ENCODE peak calls at places on chromosome 12, in eight cellular contexts. One of them, this sample, is unnamed.
A peak's percentile ranks its signal among the peaks of the same experiment; 100 is the strongest.

GRCh38 chr12:132296063-132296462 is 33.3 kb downstream of the GALNT9 start:
- DNase-seq in AG04450: no peak
- DNase-seq in mucosa of descending colon: peak; percentile 15
- DNase-seq in cardiac fibroblast: no peak
- DNase-seq in prostate gland: no peak
- DNase-seq in spleen: peak; percentile 29
- DNase-seq in mammary epithelial cell: no peak
- DNase-seq in GM23248: no peak
- DNase-seq in this sample: no peak

GRCh38 chr12:46445093-46445492 is 72.5 kb upstream of the SLC38A2 start:
- DNase-seq in AG04450: no peak
- DNase-seq in mucosa of descending colon: no peak
- DNase-seq in cardiac fibroblast: no peak
- DNase-seq in prostate gland: no peak
- DNase-seq in spleen: no peak
- DNase-seq in mammary epithelial cell: no peak
- DNase-seq in GM23248: no peak
- DNase-seq in this sample: no peak

GRCh38 chr12:85369365-85370154 is 89.5 kb downstream of the ALX1 start:
- DNase-seq in AG04450: no peak
- DNase-seq in mucosa of descending colon: no peak
- DNase-seq in cardiac fibroblast: no peak
- DNase-seq in prostate gland: no peak
- DNase-seq in spleen: no peak
- DNase-seq in mammary epithelial cell: no peak
- DNase-seq in GM23248: no peak
- DNase-seq in this sample: peak; percentile 66

GRCh38 chr12:62914443-62914909 is 20.5 kb downstream of the PPM1H start:
- DNase-seq in AG04450: no peak
- DNase-seq in mucosa of descending colon: no peak
- DNase-seq in cardiac fibroblast: no peak
- DNase-seq in prostate gland: no peak
- DNase-seq in spleen: no peak
- DNase-seq in mammary epithelial cell: no peak
- DNase-seq in GM23248: no peak
- DNase-seq in this sample: no peak

GRCh38 chr12:123134755-123135282 is 16.1 kb downstream of the PITPNM2 start:
- DNase-seq in AG04450: no peak
- DNase-seq in mucosa of descending colon: no peak
- DNase-seq in cardiac fibroblast: no peak
- DNase-seq in prostate gland: no peak
- DNase-seq in spleen: peak; percentile 24
- DNase-seq in mammary epithelial cell: no peak
- DNase-seq in GM23248: no peak
- DNase-seq in this sample: no peak

GRCh38 chr12:123916729-123917128 is 55.9 kb downstream of the CCDC92 start:
- DNase-seq in AG04450: no peak
- DNase-seq in mucosa of descending colon: no peak
- DNase-seq in cardiac fibroblast: no peak
- DNase-seq in prostate gland: no peak
- DNase-seq in spleen: peak; percentile 63
- DNase-seq in mammary epithelial cell: peak; percentile 43
- DNase-seq in GM23248: peak; percentile 28
- DNase-seq in this sample: no peak

GRCh38 chr12:53124352-53124723 is 21.1 kb downstream of the SOAT2 start:
- DNase-seq in AG04450: no peak
- DNase-seq in mucosa of descending colon: no peak
- DNase-seq in cardiac fibroblast: no peak
- DNase-seq in prostate gland: no peak
- DNase-seq in spleen: no peak
- DNase-seq in mammary epithelial cell: no peak
- DNase-seq in GM23248: no peak
- DNase-seq in this sample: no peak

GRCh38 chr12:130281157-130281799 is 56.4 kb upstream of the PIWIL1 start:
- DNase-seq in AG04450: no peak
- DNase-seq in mucosa of descending colon: no peak
- DNase-seq in cardiac fibroblast: no peak
- DNase-seq in prostate gland: no peak
- DNase-seq in spleen: no peak
- DNase-seq in mammary epithelial cell: no peak
- DNase-seq in GM23248: peak; percentile 59
- DNase-seq in this sample: no peak

GRCh38 chr12:120064054-120064940 is 52.3 kb downstream of the RAB35 start:
- DNase-seq in AG04450: no peak
- DNase-seq in mucosa of descending colon: no peak
- DNase-seq in cardiac fibroblast: no peak
- DNase-seq in prostate gland: no peak
- DNase-seq in spleen: no peak
- DNase-seq in mammary epithelial cell: no peak
- DNase-seq in GM23248: no peak
- DNase-seq in this sample: no peak

GRCh38 chr12:109513977-109514376 is 36.5 kb downstream of the UBE3B start:
- DNase-seq in AG04450: no peak
- DNase-seq in mucosa of descending colon: no peak
- DNase-seq in cardiac fibroblast: no peak
- DNase-seq in prostate gland: no peak
- DNase-seq in spleen: no peak
- DNase-seq in mammary epithelial cell: peak; percentile 7
- DNase-seq in GM23248: no peak
- DNase-seq in this sample: no peak

GRCh38 chr12:100372846-100373245 is 16.0 kb downstream of the SLC17A8 start:
- DNase-seq in AG04450: no peak
- DNase-seq in mucosa of descending colon: no peak
- DNase-seq in cardiac fibroblast: no peak
- DNase-seq in prostate gland: no peak
- DNase-seq in spleen: no peak
- DNase-seq in mammary epithelial cell: no peak
- DNase-seq in GM23248: no peak
- DNase-seq in this sample: no peak

GRCh38 chr12:77615331-77615730 is 215.4 kb upstream of the NAV3 start:
- DNase-seq in AG04450: no peak
- DNase-seq in mucosa of descending colon: no peak
- DNase-seq in cardiac fibroblast: peak; percentile 7
- DNase-seq in prostate gland: no peak
- DNase-seq in spleen: no peak
- DNase-seq in mammary epithelial cell: peak; percentile 38
- DNase-seq in GM23248: peak; percentile 13
- DNase-seq in this sample: peak; percentile 35

GRCh38 chr12:12474931-12475485 is 87.7 kb downstream of the DUSP16 start:
- DNase-seq in AG04450: no peak
- DNase-seq in mucosa of descending colon: no peak
- DNase-seq in cardiac fibroblast: peak; percentile 60
- DNase-seq in prostate gland: no peak
- DNase-seq in spleen: no peak
- DNase-seq in mammary epithelial cell: no peak
- DNase-seq in GM23248: peak; percentile 14
- DNase-seq in this sample: peak; percentile 17

GRCh38 chr12:51751657-51752056 is 96.9 kb downstream of the FIGNL2 start:
- DNase-seq in AG04450: no peak
- DNase-seq in mucosa of descending colon: no peak
- DNase-seq in cardiac fibroblast: no peak
- DNase-seq in prostate gland: no peak
- DNase-seq in spleen: no peak
- DNase-seq in mammary epithelial cell: no peak
- DNase-seq in GM23248: no peak
- DNase-seq in this sample: no peak

GRCh38 chr12:120397827-120398563 is 29.0 kb upstream of the MSI1 start:
- DNase-seq in AG04450: no peak
- DNase-seq in mucosa of descending colon: no peak
- DNase-seq in cardiac fibroblast: no peak
- DNase-seq in prostate gland: peak; percentile 8
- DNase-seq in spleen: no peak
- DNase-seq in mammary epithelial cell: no peak
- DNase-seq in GM23248: no peak
- DNase-seq in this sample: no peak

GRCh38 chr12:78087363-78087675 is 256.6 kb downstream of the NAV3 start:
- DNase-seq in AG04450: no peak
- DNase-seq in mucosa of descending colon: no peak
- DNase-seq in cardiac fibroblast: peak; percentile 25
- DNase-seq in prostate gland: no peak
- DNase-seq in spleen: no peak
- DNase-seq in mammary epithelial cell: no peak
- DNase-seq in GM23248: peak; percentile 39
- DNase-seq in this sample: peak; percentile 59

GRCh38 chr12:27823038-27823437 is 43.0 kb upstream of the MANSC4 start:
- DNase-seq in AG04450: no peak
- DNase-seq in mucosa of descending colon: no peak
- DNase-seq in cardiac fibroblast: no peak
- DNase-seq in prostate gland: no peak
- DNase-seq in spleen: no peak
- DNase-seq in mammary epithelial cell: no peak
- DNase-seq in GM23248: no peak
- DNase-seq in this sample: no peak

GRCh38 chr12:10940389-10940788 is 1.3 kb upstream of the TAS2R14 start:
- DNase-seq in AG04450: peak; percentile 39
- DNase-seq in mucosa of descending colon: no peak
- DNase-seq in cardiac fibroblast: peak; percentile 96
- DNase-seq in prostate gland: no peak
- DNase-seq in spleen: no peak
- DNase-seq in mammary epithelial cell: peak; percentile 92
- DNase-seq in GM23248: peak; percentile 88
- DNase-seq in this sample: peak; percentile 91

GRCh38 chr12:30796891-30797371 is 42.2 kb upstream of the CAPRIN2 start:
- DNase-seq in AG04450: no peak
- DNase-seq in mucosa of descending colon: no peak
- DNase-seq in cardiac fibroblast: peak; percentile 61
- DNase-seq in prostate gland: no peak
- DNase-seq in spleen: no peak
- DNase-seq in mammary epithelial cell: peak; percentile 36
- DNase-seq in GM23248: peak; percentile 77
- DNase-seq in this sample: peak; percentile 39

GRCh38 chr12:5548152-5548933 is 116.4 kb downstream of the NTF3 start:
- DNase-seq in AG04450: no peak
- DNase-seq in mucosa of descending colon: no peak
- DNase-seq in cardiac fibroblast: no peak
- DNase-seq in prostate gland: no peak
- DNase-seq in spleen: no peak
- DNase-seq in mammary epithelial cell: no peak
- DNase-seq in GM23248: no peak
- DNase-seq in this sample: no peak

GRCh38 chr12:77591959-77592358 is 238.7 kb upstream of the NAV3 start:
- DNase-seq in AG04450: no peak
- DNase-seq in mucosa of descending colon: no peak
- DNase-seq in cardiac fibroblast: no peak
- DNase-seq in prostate gland: no peak
- DNase-seq in spleen: no peak
- DNase-seq in mammary epithelial cell: no peak
- DNase-seq in GM23248: no peak
- DNase-seq in this sample: no peak

GRCh38 chr12:28650906-28651305 is 460.6 kb downstream of the CCDC91 start:
- DNase-seq in AG04450: no peak
- DNase-seq in mucosa of descending colon: no peak
- DNase-seq in cardiac fibroblast: no peak
- DNase-seq in prostate gland: no peak
- DNase-seq in spleen: no peak
- DNase-seq in mammary epithelial cell: no peak
- DNase-seq in GM23248: no peak
- DNase-seq in this sample: no peak

DNA sequence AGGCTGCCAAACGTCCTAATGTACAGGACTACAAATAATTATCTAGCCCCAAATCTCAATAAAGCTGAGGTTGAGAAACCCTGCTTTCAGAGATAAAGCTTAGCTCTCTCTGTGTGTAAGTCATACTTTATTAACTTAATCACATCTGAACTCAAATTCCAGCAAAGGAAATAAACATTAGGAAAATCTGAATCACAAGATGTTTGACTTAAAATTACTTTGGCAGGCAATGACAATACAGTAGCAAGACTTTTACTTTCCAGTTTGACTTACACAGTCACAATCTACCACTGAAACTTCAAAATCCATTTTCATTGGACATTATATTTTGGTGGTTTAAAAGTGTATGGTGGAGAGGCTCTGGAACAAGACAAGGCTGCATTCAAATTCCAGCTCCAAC is 11.4 kb downstream of the TMEM116 start:
- DNase-seq in AG04450: no peak
- DNase-seq in mucosa of descending colon: no peak
- DNase-seq in cardiac fibroblast: no peak
- DNase-seq in prostate gland: no peak
- DNase-seq in spleen: no peak
- DNase-seq in mammary epithelial cell: no peak
- DNase-seq in GM23248: peak; percentile 39
- DNase-seq in this sample: peak; percentile 14
- H3K4me3 ChIP-seq in AG04450: no peak overlapping the region
- H3K4me3 ChIP-seq in mucosa of descending colon: no peak overlapping the region
- H3K4me3 ChIP-seq in cardiac fibroblast: no peak overlapping the region
- H3K4me3 ChIP-seq in prostate gland: no peak overlapping the region
- H3K4me3 ChIP-seq in spleen: peak overlapping the region; percentile 55
- H3K4me3 ChIP-seq in mammary epithelial cell: no peak overlapping the region
- H3K4me3 ChIP-seq in GM23248: no peak overlapping the region
- H3K4me3 ChIP-seq in this sample: no peak overlapping the region

GRCh38 chr12:9750276-9751203 is 10.2 kb downstream of the CD69 start:
- DNase-seq in AG04450: peak; percentile 13
- DNase-seq in mucosa of descending colon: peak; percentile 53
- DNase-seq in cardiac fibroblast: peak; percentile 75
- DNase-seq in prostate gland: peak; percentile 28
- DNase-seq in spleen: peak; percentile 81
- DNase-seq in mammary epithelial cell: peak; percentile 30
- DNase-seq in GM23248: peak; percentile 73
- DNase-seq in this sample: peak; percentile 85
- H3K4me3 ChIP-seq in AG04450: no peak overlapping the region
- H3K4me3 ChIP-seq in mucosa of descending colon: no peak overlapping the region
- H3K4me3 ChIP-seq in cardiac fibroblast: no peak overlapping the region
- H3K4me3 ChIP-seq in prostate gland: no peak overlapping the region
- H3K4me3 ChIP-seq in spleen: peak overlapping the region; percentile 36
- H3K4me3 ChIP-seq in mammary epithelial cell: no peak overlapping the region
- H3K4me3 ChIP-seq in GM23248: peak overlapping the region; percentile 47
- H3K4me3 ChIP-seq in this sample: peak overlapping the region; percentile 26

GRCh38 chr12:113301811-113302210 is 33.1 kb downstream of the SLC8B1 start:
- DNase-seq in AG04450: no peak
- DNase-seq in mucosa of descending colon: no peak
- DNase-seq in cardiac fibroblast: no peak
- DNase-seq in prostate gland: no peak
- DNase-seq in spleen: no peak
- DNase-seq in mammary epithelial cell: no peak
- DNase-seq in GM23248: no peak
- DNase-seq in this sample: no peak
- H3K4me3 ChIP-seq in AG04450: no peak overlapping the region
- H3K4me3 ChIP-seq in mucosa of descending colon: no peak overlapping the region
- H3K4me3 ChIP-seq in cardiac fibroblast: no peak overlapping the region
- H3K4me3 ChIP-seq in prostate gland: no peak overlapping the region
- H3K4me3 ChIP-seq in spleen: no peak overlapping the region
- H3K4me3 ChIP-seq in mammary epithelial cell: no peak overlapping the region
- H3K4me3 ChIP-seq in GM23248: no peak overlapping the region
- H3K4me3 ChIP-seq in this sample: no peak overlapping the region

DNA sequence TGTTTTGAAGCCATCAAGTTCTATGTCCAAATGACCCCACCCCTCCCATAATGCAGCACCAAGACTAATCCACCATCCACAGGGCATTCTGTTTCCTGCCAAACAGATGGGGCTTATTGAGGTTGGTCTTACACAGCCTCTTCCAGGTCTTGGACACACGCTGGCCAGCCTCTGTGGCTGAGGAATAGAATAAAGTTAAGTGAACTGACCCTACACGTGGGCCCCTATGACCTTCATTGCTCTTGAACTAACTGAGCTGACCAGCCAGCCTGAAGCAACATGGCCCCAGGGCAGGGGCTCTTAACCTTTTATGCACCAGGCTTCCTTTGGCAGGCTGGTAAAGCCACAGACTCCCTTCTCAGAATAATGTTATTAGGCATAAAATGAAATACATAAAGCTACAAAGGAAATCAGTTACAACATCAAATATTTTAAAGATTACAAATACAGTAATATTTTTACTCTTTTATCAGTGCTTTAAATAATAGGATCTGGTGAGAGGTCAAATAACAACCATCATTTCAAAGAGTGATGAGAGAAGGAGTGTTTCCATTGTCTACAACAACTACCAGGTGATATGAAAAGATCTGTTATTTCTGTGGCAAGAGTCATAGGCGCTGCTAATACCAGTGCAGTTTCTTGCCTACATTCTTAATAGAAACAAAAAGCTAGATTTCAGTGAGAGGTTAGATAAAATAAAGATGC is 192.9 kb upstream of the NUDT4 start:
- DNase-seq in AG04450: no peak
- DNase-seq in mucosa of descending colon: no peak
- DNase-seq in cardiac fibroblast: peak; percentile 23
- DNase-seq in prostate gland: no peak
- DNase-seq in spleen: no peak
- DNase-seq in mammary epithelial cell: no peak
- DNase-seq in GM23248: no peak
- DNase-seq in this sample: no peak
- H3K4me3 ChIP-seq in AG04450: no peak overlapping the region
- H3K4me3 ChIP-seq in mucosa of descending colon: no peak overlapping the region
- H3K4me3 ChIP-seq in cardiac fibroblast: no peak overlapping the region
- H3K4me3 ChIP-seq in prostate gland: no peak overlapping the region
- H3K4me3 ChIP-seq in spleen: peak overlapping the region; percentile 26
- H3K4me3 ChIP-seq in mammary epithelial cell: no peak overlapping the region
- H3K4me3 ChIP-seq in GM23248: no peak overlapping the region
- H3K4me3 ChIP-seq in this sample: no peak overlapping the region

This sample was measured in choroid plexus epithelial cell.